ENCODE peak calls at places on chromosome 6, in ten cellular contexts. J is heart right ventricle, H is fibroblast of mammary gland, E is osteoblast, F is lung, P is dorsolateral prefrontal cortex, T is progenitor cell of endocrine pancreas, S is brain microvascular endothelial cell, V is vagina, Q is breast epithelium. L is an unnamed sample.

GRCh38 chr6:110332281-110332680 is 25.9 kb downstream of the METTL24 start:
- DNase-seq in J (no peak), H (no peak), E (no peak), F (no peak), P (no peak), T (no peak), S (no peak), V (no peak), Q (no peak), L (no peak)

GRCh38 chr6:162964703-162965140 is 236.9 kb downstream of the PACRG start:
- DNase-seq in J (peak), H (peak), E (peak), F (peak), P (no peak), T (no peak), S (peak), V (no peak), Q (no peak), L (no peak)

GRCh38 chr6:105902401-105903031 is 183.6 kb upstream of the PRDM1 start:
- DNase-seq in J (no peak), H (peak), E (peak), F (no peak), P (no peak), T (no peak), S (no peak), V (no peak), Q (no peak), L (no peak)

GRCh38 chr6:27825025-27825823 is 87.0 kb downstream of the OR2B2 start:
- DNase-seq in J (no peak), H (peak), E (peak), F (no peak), P (no peak), T (no peak), S (no peak), V (no peak), Q (no peak), L (no peak)

GRCh38 chr6:8243462-8243861 is 141.1 kb upstream of the EEF1E1 start:
- DNase-seq in J (no peak), H (peak), E (no peak), F (no peak), P (no peak), T (no peak), S (peak), V (no peak), Q (no peak), L (no peak)

GRCh38 chr6:1712451-1712850 is 102.7 kb downstream of the FOXC1 start:
- DNase-seq in J (no peak), H (no peak), E (no peak), F (no peak), P (no peak), T (no peak), S (no peak), V (no peak), Q (no peak), L (no peak)

GRCh38 chr6:52718535-52718934 is 44.7 kb downstream of the GSTA2 start:
- DNase-seq in J (no peak), H (peak), E (peak), F (no peak), P (no peak), T (no peak), S (no peak), V (no peak), Q (no peak), L (no peak)

GRCh38 chr6:106520711-106521367 is 108.5 kb downstream of the RTN4IP1 start:
- DNase-seq in J (no peak), H (no peak), E (no peak), F (no peak), P (no peak), T (no peak), S (no peak), V (no peak), Q (no peak), L (no peak)

GRCh38 chr6:10256113-10256690 is 158.7 kb downstream of the TFAP2A start:
- DNase-seq in J (no peak), H (no peak), E (no peak), F (no peak), P (no peak), T (no peak), S (peak), V (no peak), Q (no peak), L (no peak)

GRCh38 chr6:7148100-7148822 is 40.5 kb downstream of the RREB1 start:
- DNase-seq in J (no peak), H (peak), E (no peak), F (no peak), P (no peak), T (no peak), S (peak), V (no peak), Q (no peak), L (no peak)

GRCh38 chr6:37488464-37488863 is 11.2 kb downstream of the CCDC167 start:
- DNase-seq in J (no peak), H (no peak), E (peak), F (no peak), P (peak), T (no peak), S (no peak), V (no peak), Q (no peak), L (no peak)

GRCh38 chr6:2876210-2877056 is 26.7 kb downstream of the SERPINB9 start:
- DNase-seq in J (peak), H (peak), E (peak), F (peak), P (no peak), T (no peak), S (peak), V (no peak), Q (no peak), L (peak)

GRCh38 chr6:1832844-1833787 is 223.4 kb downstream of the FOXC1 start:
- DNase-seq in J (peak), H (no peak), E (no peak), F (peak), P (no peak), T (no peak), S (peak), V (no peak), Q (no peak), L (peak)

GRCh38 chr6:110524305-110524704 is 47.9 kb upstream of the SLC22A16 start:
- DNase-seq in J (no peak), H (no peak), E (no peak), F (no peak), P (no peak), T (no peak), S (no peak), V (peak), Q (no peak), L (no peak)

GRCh38 chr6:14408491-14408890 is 290.9 kb downstream of the CD83 start:
- DNase-seq in J (no peak), H (no peak), E (no peak), F (no peak), P (no peak), T (no peak), S (no peak), V (peak), Q (no peak), L (no peak)

GRCh38 chr6:121726596-121726995 is 291.1 kb downstream of the GJA1 start:
- DNase-seq in J (no peak), H (peak), E (peak), F (no peak), P (no peak), T (no peak), S (no peak), V (no peak), Q (no peak), L (no peak)

GRCh38 chr6:147676468-147676867 is 168.0 kb downstream of the SAMD5 start:
- DNase-seq in J (no peak), H (peak), E (no peak), F (no peak), P (no peak), T (no peak), S (no peak), V (no peak), Q (no peak), L (no peak)

GRCh38 chr6:163892814-163893561 is 478.5 kb downstream of the QKI start:
- DNase-seq in J (no peak), H (no peak), E (no peak), F (no peak), P (no peak), T (no peak), S (no peak), V (no peak), Q (no peak), L (no peak)

GRCh38 chr6:138161434-138162103 is at the start of gene ARFGEF3:
- DNase-seq in J (peak), H (peak), E (peak), F (peak), P (peak), T (peak), S (no peak), V (no peak), Q (peak), L (peak)

GRCh38 chr6:25576920-25577319 is 75.1 kb upstream of the SCGN start:
- DNase-seq in J (no peak), H (no peak), E (no peak), F (no peak), P (peak), T (no peak), S (no peak), V (no peak), Q (no peak), L (no peak)

GRCh38 chr6:6861995-6862394 is 245.8 kb upstream of the RREB1 start:
- DNase-seq in J (no peak), H (no peak), E (no peak), F (no peak), P (no peak), T (no peak), S (no peak), V (no peak), Q (no peak), L (no peak)

GRCh38 chr6:43772571-43773049 is 2.6 kb downstream of the VEGFA start:
- DNase-seq in J (peak), H (no peak), E (peak), F (no peak), P (no peak), T (peak), S (no peak), V (no peak), Q (no peak), L (peak)

GRCh38 chr6:4603291-4603690 is 172.9 kb upstream of the CDYL start:
- DNase-seq in J (peak), H (peak), E (peak), F (peak), P (no peak), T (no peak), S (peak), V (no peak), Q (no peak), L (peak)

GRCh38 chr6:87724994-87725811 is 23.2 kb upstream of the AKIRIN2 start:
- DNase-seq in J (no peak), H (no peak), E (no peak), F (no peak), P (no peak), T (no peak), S (no peak), V (no peak), Q (no peak), L (no peak)

GRCh38 chr6:141309295-141309694 is 823.4 kb upstream of the GJE1 start:
- DNase-seq in J (no peak), H (peak), E (no peak), F (no peak), P (no peak), T (no peak), S (no peak), V (no peak), Q (no peak), L (no peak)

GRCh38 chr6:42569102-42570028 is 5.5 kb downstream of the UBR2 start:
- DNase-seq in J (no peak), H (peak), E (peak), F (no peak), P (no peak), T (no peak), S (peak), V (no peak), Q (no peak), L (no peak)

GRCh38 chr6:79408598-79408997 is 128.6 kb downstream of the LCA5 start:
- DNase-seq in J (no peak), H (no peak), E (no peak), F (no peak), P (no peak), T (no peak), S (no peak), V (no peak), Q (no peak), L (no peak)

GRCh38 chr6:79399499-79399898 is 137.7 kb downstream of the LCA5 start:
- DNase-seq in J (no peak), H (no peak), E (no peak), F (no peak), P (no peak), T (no peak), S (no peak), V (no peak), Q (no peak), L (no peak)

GRCh38 chr6:79403525-79403924 is 133.7 kb downstream of the LCA5 start:
- DNase-seq in J (no peak), H (no peak), E (no peak), F (no peak), P (no peak), T (no peak), S (no peak), V (no peak), Q (no peak), L (no peak)

GRCh38 chr6:79404677-79405076 is 132.6 kb downstream of the LCA5 start:
- DNase-seq in J (no peak), H (no peak), E (no peak), F (no peak), P (no peak), T (peak), S (no peak), V (no peak), Q (no peak), L (peak)

DNA sequence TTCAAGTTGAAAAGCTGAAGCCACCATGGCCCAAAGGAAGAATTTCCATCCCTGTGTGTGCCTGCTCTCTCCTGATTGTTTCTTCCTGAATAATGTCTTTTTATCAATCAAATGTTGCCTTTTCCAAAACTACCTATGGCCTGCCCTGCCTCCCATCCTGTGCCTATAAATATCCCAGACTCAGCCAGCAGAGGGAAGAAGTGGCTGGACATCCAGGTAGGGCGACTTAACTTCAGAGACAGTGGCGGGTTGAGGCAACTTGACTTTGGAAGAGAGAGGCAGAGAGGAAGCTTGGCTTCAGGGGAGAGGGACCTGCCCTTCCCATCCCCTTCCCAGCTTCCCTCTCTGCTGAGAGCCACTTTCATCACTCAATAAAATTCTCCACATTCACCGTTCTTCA is 133.0 kb downstream of the LCA5 start:
- DNase-seq in J (no peak), H (no peak), E (no peak), F (no peak), P (no peak), T (no peak), S (no peak), V (no peak), Q (no peak), L (no peak)
- TF ChIP-seq CTCF in J (no peak), H (no peak), E (no peak), F (no peak), P (no peak), T (peak), S (no peak), V (no peak), Q (no peak), L (no peak)

GRCh38 chr6:155228549-155229166 is 35.2 kb upstream of the CLDN20 start:
- DNase-seq in J (no peak), H (peak), E (peak), F (no peak), P (no peak), T (no peak), S (no peak), V (no peak), Q (no peak), L (no peak)

GRCh38 chr6:155234687-155235543 is 28.9 kb upstream of the CLDN20 start:
- DNase-seq in J (no peak), H (no peak), E (no peak), F (no peak), P (no peak), T (no peak), S (no peak), V (no peak), Q (no peak), L (no peak)

GRCh38 chr6:155237613-155238012 is 26.2 kb upstream of the CLDN20 start:
- DNase-seq in J (no peak), H (no peak), E (no peak), F (no peak), P (no peak), T (no peak), S (no peak), V (no peak), Q (no peak), L (no peak)

DNA sequence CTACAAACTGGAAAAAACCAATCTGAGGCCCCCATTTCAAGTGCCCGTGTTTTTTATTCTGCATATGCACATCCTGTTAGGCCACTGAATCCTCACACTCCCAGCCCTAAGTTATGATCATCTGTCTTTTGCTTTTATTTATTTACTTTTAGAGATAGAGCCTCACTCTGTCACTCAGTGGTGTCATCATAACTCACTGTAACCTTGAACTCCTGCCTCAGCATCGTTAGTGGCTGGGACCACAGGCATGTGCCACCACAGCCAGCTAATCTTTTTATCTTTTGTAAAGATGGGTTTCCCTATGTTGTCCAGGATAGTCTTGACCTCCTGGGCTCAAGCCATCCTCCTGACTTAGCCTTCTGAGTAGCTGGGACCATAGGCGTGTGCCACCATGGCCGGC is 29.6 kb upstream of the CLDN20 start:
- DNase-seq in J (no peak), H (no peak), E (no peak), F (no peak), P (no peak), T (no peak), S (no peak), V (no peak), Q (no peak), L (no peak)
- TF ChIP-seq CTCF in J (no peak), H (no peak), E (no peak), F (no peak), P (no peak), T (no peak), S (no peak), V (no peak), Q (no peak), L (no peak)

GRCh38 chr6:33143113-33143760 is 49.0 kb downstream of the COL11A2 start:
- DNase-seq in J (no peak), H (no peak), E (peak), F (no peak), P (no peak), T (no peak), S (no peak), V (no peak), Q (no peak), L (no peak)
- TF ChIP-seq CTCF in J (no peak), H (no peak), E (no peak), F (no peak), P (no peak), T (peak), S (peak), V (no peak), Q (no peak), L (no peak)

GRCh38 chr6:47655719-47656595 is 42.4 kb upstream of the ADGRF4 start:
- DNase-seq in J (no peak), H (peak), E (no peak), F (no peak), P (no peak), T (no peak), S (no peak), V (no peak), Q (no peak), L (peak)
- TF ChIP-seq CTCF in J (no peak), H (no peak), E (no peak), F (no peak), P (no peak), T (no peak), S (no peak), V (no peak), Q (no peak), L (no peak)

L was measured in kidney.